ENCODE peak calls at places on chromosome X, in ten cellular contexts. D is neural progenitor cell, S is NB4, Y is mucosa of descending colon, W is fibroblast of pulmonary artery, H is tibial artery, J is upper lobe of right lung, Z is fibroblast of mammary gland, B is uterus, L is A549. G is an unnamed sample.

GRCh38 chrX:87578978-87579377 is 61.4 kb downstream of the KLHL4 start:
- DNase-seq in D (peak), S (no peak), Y (no peak), W (peak), H (no peak), J (no peak), Z (peak), B (no peak), L (no peak), G (no peak)

GRCh38 chrX:149074429-149074828 is 430.7 kb downstream of the IDS start:
- DNase-seq in D (no peak), S (peak), Y (no peak), W (peak), H (no peak), J (no peak), Z (peak), B (no peak), L (no peak), G (no peak)

GRCh38 chrX:106286053-106286650 is 118.0 kb downstream of the PWWP3B start:
- DNase-seq in D (no peak), S (no peak), Y (no peak), W (peak), H (no peak), J (no peak), Z (peak), B (no peak), L (no peak), G (no peak)

GRCh38 chrX:145190801-145191389 is 56.4 kb upstream of the SPANXN1 start:
- DNase-seq in D (peak), S (peak), Y (no peak), W (peak), H (no peak), J (no peak), Z (peak), B (no peak), L (no peak), G (no peak)

GRCh38 chrX:3663576-3664290 is 49.7 kb downstream of the PRKX start:
- DNase-seq in D (no peak), S (peak), Y (no peak), W (no peak), H (peak), J (peak), Z (no peak), B (no peak), L (no peak), G (no peak)

GRCh38 chrX:123607270-123607669 is 125.6 kb downstream of the THOC2 start:
- DNase-seq in D (no peak), S (no peak), Y (no peak), W (no peak), H (no peak), J (no peak), Z (no peak), B (no peak), L (no peak), G (no peak)

GRCh38 chrX:119481218-119481875 is 13.1 kb downstream of the SLC25A5 start:
- DNase-seq in D (no peak), S (no peak), Y (no peak), W (peak), H (no peak), J (peak), Z (no peak), B (no peak), L (no peak), G (no peak)

GRCh38 chrX:40420899-40421729 is 159.7 kb upstream of the ATP6AP2 start:
- DNase-seq in D (peak), S (peak), Y (no peak), W (peak), H (no peak), J (no peak), Z (no peak), B (no peak), L (no peak), G (no peak)

GRCh38 chrX:46759645-46759974 is 692 bp upstream of the SLC9A7 start:
- DNase-seq in D (peak), S (peak), Y (no peak), W (no peak), H (no peak), J (no peak), Z (peak), B (no peak), L (no peak), G (no peak)

GRCh38 chrX:146109362-146109761 is 291.7 kb downstream of the SLITRK2 start:
- DNase-seq in D (no peak), S (no peak), Y (no peak), W (no peak), H (no peak), J (no peak), Z (no peak), B (no peak), L (no peak), G (no peak)

GRCh38 chrX:10450229-10450958 is 170.0 kb downstream of the MID1 start:
- DNase-seq in D (no peak), S (no peak), Y (no peak), W (peak), H (no peak), J (no peak), Z (peak), B (no peak), L (no peak), G (no peak)

GRCh38 chrX:1597345-1598020 is 6.1 kb downstream of the AKAP17A start:
- DNase-seq in D (no peak), S (no peak), Y (peak), W (no peak), H (no peak), J (peak), Z (no peak), B (no peak), L (no peak), G (no peak)

GRCh38 chrX:40757058-40757457 is 21.7 kb upstream of the MED14 start:
- DNase-seq in D (no peak), S (no peak), Y (no peak), W (no peak), H (no peak), J (no peak), Z (no peak), B (no peak), L (no peak), G (no peak)

GRCh38 chrX:15973941-15974340 is 119.3 kb upstream of the AP1S2 start:
- DNase-seq in D (no peak), S (no peak), Y (no peak), W (peak), H (peak), J (no peak), Z (peak), B (no peak), L (no peak), G (no peak)

GRCh38 chrX:21975827-21976226 is 35.3 kb downstream of the SMS start:
- DNase-seq in D (no peak), S (no peak), Y (no peak), W (peak), H (no peak), J (no peak), Z (peak), B (no peak), L (no peak), G (no peak)

GRCh38 chrX:38668788-38669187 is 107.4 kb downstream of the TSPAN7 start:
- DNase-seq in D (no peak), S (no peak), Y (no peak), W (no peak), H (no peak), J (no peak), Z (no peak), B (no peak), L (no peak), G (no peak)

GRCh38 chrX:72572248-72573157 is at the start of gene HDAC8:
- DNase-seq in D (peak), S (peak), Y (peak), W (peak), H (peak), J (peak), Z (peak), B (peak), L (peak), G (peak)

GRCh38 chrX:135416546-135416945 is 5.2 kb upstream of the SMIM10L2A start:
- DNase-seq in D (no peak), S (no peak), Y (no peak), W (no peak), H (no peak), J (no peak), Z (no peak), B (no peak), L (no peak), G (no peak)

GRCh38 chrX:12997898-12998687 is 23.2 kb downstream of the TMSB4X start:
- DNase-seq in D (peak), S (no peak), Y (no peak), W (no peak), H (no peak), J (no peak), Z (no peak), B (no peak), L (no peak), G (no peak)

GRCh38 chrX:12999422-12999821 is 24.5 kb downstream of the TMSB4X start:
- DNase-seq in D (no peak), S (peak), Y (no peak), W (no peak), H (no peak), J (no peak), Z (no peak), B (no peak), L (no peak), G (no peak)

GRCh38 chrX:13001097-13001496 is 26.2 kb downstream of the TMSB4X start:
- DNase-seq in D (no peak), S (no peak), Y (no peak), W (no peak), H (no peak), J (no peak), Z (no peak), B (no peak), L (no peak), G (no peak)

GRCh38 chrX:13001961-13002671 is 27.2 kb downstream of the TMSB4X start:
- DNase-seq in D (no peak), S (peak), Y (no peak), W (no peak), H (no peak), J (no peak), Z (peak), B (no peak), L (no peak), G (no peak)

GRCh38 chrX:13000311-13000811 is 25.5 kb downstream of the TMSB4X start:
- DNase-seq in D (no peak), S (peak), Y (no peak), W (no peak), H (no peak), J (no peak), Z (no peak), B (no peak), L (no peak), G (no peak)
- H3K4me3 ChIP-seq in D (no peak), S (peak), Y (no peak), W (no peak), H (no peak), J (no peak), Z (no peak), B (no peak), L (no peak), G (no peak)

GRCh38 chrX:114619874-114620273 is 36.0 kb downstream of the HTR2C start:
- DNase-seq in D (no peak), S (peak), Y (no peak), W (peak), H (no peak), J (no peak), Z (peak), B (no peak), L (no peak), G (no peak)
- TF ChIP-seq CTCF in D (peak), S (peak), Y (no peak), W (peak), H (peak), J (peak), Z (peak), B (no peak), L (no peak), G (peak)

DNA sequence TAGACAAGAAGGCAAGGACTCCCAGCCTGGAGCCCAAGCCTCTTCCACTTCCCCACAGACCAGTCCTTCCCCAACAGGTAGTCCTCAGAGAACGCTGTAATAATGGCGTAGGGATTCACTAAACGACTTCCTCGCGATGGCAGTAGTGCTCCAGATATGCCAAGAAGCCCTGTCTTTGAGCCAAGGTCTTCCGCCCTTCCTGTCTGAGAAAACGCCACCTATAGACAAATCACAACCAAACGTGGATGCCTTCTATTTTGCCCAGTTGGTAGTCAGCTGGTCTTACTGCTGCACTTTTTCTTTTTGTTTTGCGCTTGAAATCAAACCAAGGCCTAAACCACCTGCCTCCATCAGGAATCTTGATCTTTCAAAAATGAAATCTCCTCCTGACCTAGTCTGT is 203.3 kb downstream of the OR13H1 start:
- DNase-seq in D (no peak), S (no peak), Y (no peak), W (no peak), H (no peak), J (no peak), Z (peak), B (peak), L (peak), G (no peak)
- H3K4me3 ChIP-seq in D (no peak), S (no peak), Y (no peak), W (no peak), H (no peak), J (no peak), Z (peak), B (peak), L (peak), G (no peak)

GRCh38 chrX:69093960-69094935 is 71.0 kb downstream of the PJA1 start:
- DNase-seq in D (peak), S (peak), Y (no peak), W (peak), H (no peak), J (no peak), Z (peak), B (peak), L (peak), G (peak)
- TF ChIP-seq CTCF in D (peak), S (peak), Y (peak), W (peak), H (peak), J (peak), Z (peak), B (peak), L (peak), G (peak)

DNA sequence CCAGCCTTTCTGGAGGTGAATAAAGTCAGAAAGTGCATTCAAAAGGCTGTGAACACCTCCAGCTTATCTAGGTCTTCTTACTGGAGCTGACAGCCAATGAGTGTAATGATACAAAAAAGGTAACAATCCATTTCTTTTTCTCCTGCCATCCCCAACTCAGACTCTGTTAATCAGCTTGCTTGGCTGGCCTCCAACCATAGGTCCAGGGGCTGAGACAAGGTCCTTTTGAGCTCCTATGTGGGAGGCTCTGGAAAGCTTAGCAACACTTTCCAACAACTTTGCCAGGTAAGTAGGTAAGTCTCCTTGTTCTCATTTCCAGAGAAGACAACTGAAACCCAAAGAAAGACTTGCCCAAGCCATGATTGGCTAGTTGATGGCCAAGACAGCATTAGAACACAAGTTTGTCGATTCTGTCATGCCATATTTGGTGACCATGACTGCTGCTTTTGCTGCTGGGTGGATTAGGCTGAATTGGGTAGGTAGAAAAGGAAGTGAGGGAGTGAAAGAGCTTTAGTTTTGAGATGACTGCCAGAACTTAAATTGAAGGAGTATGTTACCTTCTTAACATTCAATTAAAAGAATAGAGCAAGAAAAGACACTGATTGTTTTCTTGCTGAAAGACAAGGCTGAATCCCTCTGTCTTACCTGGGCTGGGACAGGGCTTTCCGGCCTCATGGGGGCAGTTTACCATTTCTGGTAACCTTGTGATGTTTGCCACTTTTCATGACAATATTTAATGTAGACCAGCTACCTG is 22.8 kb downstream of the VSIG4 start:
- DNase-seq in D (no peak), S (no peak), Y (no peak), W (no peak), H (no peak), J (no peak), Z (no peak), B (no peak), L (no peak), G (no peak)
- H3K4me3 ChIP-seq in D (no peak), S (peak), Y (no peak), W (no peak), H (no peak), J (peak), Z (no peak), B (no peak), L (no peak), G (peak)

DNA sequence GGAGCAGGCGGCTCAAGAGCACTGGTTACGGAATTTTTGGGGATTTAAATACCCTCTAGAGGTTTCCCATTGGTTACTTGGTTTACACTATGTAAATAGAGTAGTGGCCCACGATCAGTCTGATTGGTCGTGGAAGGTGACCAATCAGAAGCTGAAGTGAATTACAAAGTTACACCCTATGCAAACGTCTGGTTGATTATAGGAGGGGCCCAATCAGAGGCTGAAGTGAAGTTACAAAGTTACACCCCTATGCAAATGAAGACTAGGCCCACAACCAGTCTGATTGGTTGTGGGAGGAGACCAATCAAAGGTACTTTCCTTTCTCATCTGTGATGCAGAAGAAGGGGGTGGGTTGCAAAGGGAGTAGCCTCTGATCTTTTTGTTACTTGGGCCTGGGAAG is 45.1 kb upstream of the HSD17B10 start:
- DNase-seq in D (peak), S (peak), Y (no peak), W (no peak), H (no peak), J (no peak), Z (no peak), B (no peak), L (no peak), G (no peak)
- TF ChIP-seq CTCF in D (no peak), S (no peak), Y (no peak), W (no peak), H (no peak), J (no peak), Z (no peak), B (no peak), L (no peak), G (no peak)

DNA sequence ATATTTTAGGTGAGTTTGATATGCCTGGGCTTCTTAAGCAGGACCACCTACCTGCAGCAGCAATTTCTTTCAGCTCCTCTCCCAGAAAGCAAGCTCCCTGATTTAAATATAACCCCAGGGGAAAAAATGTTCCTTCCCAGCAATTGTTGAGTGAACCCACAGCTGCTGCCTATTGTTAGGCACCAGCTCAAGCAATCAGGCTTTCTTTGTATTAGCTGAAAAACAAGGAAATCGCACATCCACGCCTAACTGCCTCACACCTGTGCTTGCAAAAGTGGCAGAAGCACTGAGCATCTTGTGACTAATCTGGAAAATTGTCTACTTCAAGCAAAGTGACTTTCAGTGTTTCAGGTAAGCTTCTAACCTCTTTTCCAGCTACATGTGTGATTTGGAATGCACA is 432.2 kb downstream of the SMARCA1 start:
- DNase-seq in D (peak), S (no peak), Y (no peak), W (no peak), H (no peak), J (no peak), Z (no peak), B (no peak), L (no peak), G (no peak)
- H3K4me3 ChIP-seq in D (no peak), S (no peak), Y (no peak), W (no peak), H (no peak), J (no peak), Z (no peak), B (no peak), L (no peak), G (no peak)

DNA sequence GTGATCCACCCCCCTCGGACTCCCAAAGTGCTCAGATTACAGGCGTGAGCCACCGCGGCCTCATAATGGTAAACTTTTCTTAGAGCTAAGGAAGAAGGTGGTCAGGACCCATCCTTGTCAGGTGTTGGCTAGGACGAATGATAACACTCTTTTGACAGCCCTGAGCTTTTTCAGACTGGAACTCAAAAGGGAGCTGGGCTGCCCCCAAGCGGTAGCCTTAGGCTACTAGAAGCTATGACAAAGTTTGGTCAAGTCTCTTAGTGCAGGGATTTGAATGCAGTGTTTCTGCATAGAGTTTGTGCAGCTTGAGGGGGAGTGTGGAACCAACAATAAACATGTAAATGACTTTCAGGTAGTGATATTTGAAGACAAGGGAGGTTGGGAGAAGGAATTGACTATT is 11.8 kb upstream of the HSD17B10 start:
- DNase-seq in D (peak), S (peak), Y (no peak), W (peak), H (no peak), J (peak), Z (peak), B (no peak), L (peak), G (no peak)
- TF ChIP-seq CTCF in D (peak), S (peak), Y (peak), W (peak), H (peak), J (peak), Z (peak), B (peak), L (peak), G (peak)

GRCh38 chrX:19912-20571 is 261.1 kb upstream of the PLCXD1 start:
- DNase-seq in D (peak), S (peak), Y (peak), W (no peak), H (no peak), J (no peak), Z (no peak), B (no peak), L (no peak), G (no peak)
- H3K4me3 ChIP-seq in D (peak), S (no peak), Y (no peak), W (no peak), H (peak), J (no peak), Z (no peak), B (peak), L (no peak), G (peak)